ENCODE peak calls at places on chromosomes 16 and 17, in five cellular contexts. N is Karpas-422, G is EL, Y is brain pericyte, X is mucosa of gallbladder. I is an unnamed sample.

GRCh38 chr17:76536511-76537287 is 810 bp downstream of the CYGB start:
- DNase-seq in X (no peak), Y (no peak), N (no peak), G (no peak), I (no peak)

GRCh38 chr17:74584714-74585113 is 7.4 kb downstream of the CD300LD start:
- DNase-seq in N (no peak), G (no peak), Y (no peak), X (no peak), I (no peak)

GRCh38 chr17:5260542-5260941 is 21.5 kb upstream of the RABEP1 start:
- DNase-seq in G (no peak), Y (no peak), X (no peak), N (no peak), I (no peak)

GRCh38 chr17:47197821-47198220 is 8.7 kb upstream of the CDC27 start:
- DNase-seq in G (no peak), N (no peak), Y (no peak), X (no peak), I (no peak)

GRCh38 chr16:24736758-24737157 is 7.3 kb downstream of the TNRC6A start:
- DNase-seq in X (no peak), Y (no peak), G (no peak), N (no peak), I (no peak)

GRCh38 chr16:68590201-68590994 is 51.3 kb downstream of the ZFP90 start:
- DNase-seq in Y (no peak), X (peak; percentile 46), G (peak; percentile 63), N (peak; percentile 83), I (peak; percentile 67)

GRCh38 chr17:11608396-11608795 is 10.1 kb downstream of the DNAH9 start:
- DNase-seq in G (no peak), N (no peak), Y (no peak), X (peak; percentile 87), I (no peak)

GRCh38 chr17:19753049-19753444 is 4.9 kb upstream of the ALDH3A1 start:
- DNase-seq in N (no peak), G (peak; percentile 85), X (peak; percentile 81), Y (peak; percentile 58), I (no peak)

GRCh38 chr16:2056681-2057407 is 9.1 kb downstream of the TSC2 start:
- DNase-seq in X (no peak), Y (no peak), G (no peak), N (no peak), I (no peak)

GRCh38 chr17:13587487-13588338 is 14.0 kb downstream of the HS3ST3A1 start:
- DNase-seq in G (peak; percentile 45), X (no peak), Y (no peak), N (no peak), I (no peak)

I was measured in activated CD8-positive, alpha-beta memory T cell treated with anti-CD3 and anti-CD28 coated beads, Interleukin-2, amount 10 ng/mL, durations not matched to agents 7 days and 5 days.